ENCODE peak calls at places on chromosomes 4 and X, in seven cellular contexts. One of them, this sample, is unnamed.

GRCh38 chr4:72987741-72988729 is 81.5 kb downstream of the COX18 start:
- DNase-seq in lower lobe of right lung: no peak
- DNase-seq in stimulated activated CD8-positive, alpha-beta memory T cell treated with anti-CD3 and anti-CD28 coated beads, Interleukin-4, amount 100 ng/mL, for 1 hour: no peak
- DNase-seq in transverse colon: no peak
- DNase-seq in T-cell: no peak
- DNase-seq in small intestine: no peak
- DNase-seq in occipital lobe: no peak
- DNase-seq in this sample: no peak

GRCh38 chr4:23060776-23061175 is 368.0 kb downstream of the GBA3 start:
- DNase-seq in T-cell: no peak
- DNase-seq in transverse colon: no peak
- DNase-seq in occipital lobe: no peak
- DNase-seq in lower lobe of right lung: no peak
- DNase-seq in small intestine: peak
- DNase-seq in stimulated activated CD8-positive, alpha-beta memory T cell treated with anti-CD3 and anti-CD28 coated beads, Interleukin-4, amount 100 ng/mL, for 1 hour: no peak
- DNase-seq in this sample: no peak

GRCh38 chr4:2689825-2690700 is 66.1 kb downstream of the TNIP2 start:
- DNase-seq in stimulated activated CD8-positive, alpha-beta memory T cell treated with anti-CD3 and anti-CD28 coated beads, Interleukin-4, amount 100 ng/mL, for 1 hour: no peak
- DNase-seq in small intestine: no peak
- DNase-seq in lower lobe of right lung: no peak
- DNase-seq in T-cell: no peak
- DNase-seq in transverse colon: peak
- DNase-seq in occipital lobe: no peak
- DNase-seq in this sample: no peak

GRCh38 chr4:141731481-141731880 is 95.1 kb downstream of the IL15 start:
- DNase-seq in small intestine: no peak
- DNase-seq in stimulated activated CD8-positive, alpha-beta memory T cell treated with anti-CD3 and anti-CD28 coated beads, Interleukin-4, amount 100 ng/mL, for 1 hour: no peak
- DNase-seq in lower lobe of right lung: no peak
- DNase-seq in transverse colon: no peak
- DNase-seq in occipital lobe: no peak
- DNase-seq in T-cell: no peak
- DNase-seq in this sample: no peak

GRCh38 chr4:176718881-176719280 is 73.8 kb downstream of the VEGFC start:
- DNase-seq in transverse colon: no peak
- DNase-seq in small intestine: no peak
- DNase-seq in stimulated activated CD8-positive, alpha-beta memory T cell treated with anti-CD3 and anti-CD28 coated beads, Interleukin-4, amount 100 ng/mL, for 1 hour: no peak
- DNase-seq in T-cell: no peak
- DNase-seq in occipital lobe: no peak
- DNase-seq in lower lobe of right lung: no peak
- DNase-seq in this sample: no peak

GRCh38 chrX:44152867-44153266 is 179.7 kb upstream of the NDP start:
- DNase-seq in T-cell: no peak
- DNase-seq in small intestine: no peak
- DNase-seq in transverse colon: no peak
- DNase-seq in occipital lobe: no peak
- DNase-seq in lower lobe of right lung: no peak
- DNase-seq in stimulated activated CD8-positive, alpha-beta memory T cell treated with anti-CD3 and anti-CD28 coated beads, Interleukin-4, amount 100 ng/mL, for 1 hour: no peak
- DNase-seq in this sample: no peak

GRCh38 chr4:81913427-81913878 is 441.7 kb upstream of the RASGEF1B start:
- DNase-seq in occipital lobe: no peak
- DNase-seq in lower lobe of right lung: peak
- DNase-seq in T-cell: peak
- DNase-seq in small intestine: peak
- DNase-seq in stimulated activated CD8-positive, alpha-beta memory T cell treated with anti-CD3 and anti-CD28 coated beads, Interleukin-4, amount 100 ng/mL, for 1 hour: peak
- DNase-seq in transverse colon: peak
- DNase-seq in this sample: no peak

GRCh38 chrX:2424317-2424716 is 76.5 kb downstream of the DHRSX start:
- DNase-seq in T-cell: no peak
- DNase-seq in stimulated activated CD8-positive, alpha-beta memory T cell treated with anti-CD3 and anti-CD28 coated beads, Interleukin-4, amount 100 ng/mL, for 1 hour: no peak
- DNase-seq in transverse colon: no peak
- DNase-seq in occipital lobe: no peak
- DNase-seq in small intestine: no peak
- DNase-seq in lower lobe of right lung: no peak
- DNase-seq in this sample: no peak

This sample was measured in midbrain.